ENCODE peak calls at places on chromosomes 7 and 10, in five cellular contexts. P is OCI-LY7, H is A549, U is neuronal stem cell, Q is GM23338. T is an unnamed sample.

GRCh38 chr7:105932835-105933477 is 30.1 kb upstream of the CDHR3 start:
- DNase-seq in P (no peak), H (no peak), U (peak; percentile 11), Q (peak; percentile 56), T (no peak)

GRCh38 chr10:484925-485661 is 204.4 kb downstream of the DIP2C start:
- DNase-seq in P (no peak), H (no peak), U (no peak), Q (no peak), T (no peak)

GRCh38 chr7:101754432-101755159 is 62.8 kb upstream of the CUX1 start:
- DNase-seq in P (no peak), H (peak; percentile 60), U (no peak), Q (no peak), T (no peak)

GRCh38 chr7:134368851-134369533 is 52.3 kb upstream of the SLC35B4 start:
- DNase-seq in P (no peak), H (peak; percentile 81), U (no peak), Q (no peak), T (peak; percentile 48)

GRCh38 chr7:134639061-134639460 is 7.6 kb upstream of the BPGM start:
- DNase-seq in P (no peak), H (no peak), U (no peak), Q (no peak), T (no peak)

GRCh38 chr10:122128357-122128756 is 139.4 kb downstream of the TACC2 start:
- DNase-seq in P (no peak), H (no peak), U (no peak), Q (no peak), T (no peak)

GRCh38 chr7:2978403-2978802 is 65.3 kb downstream of the CARD11 start:
- DNase-seq in P (peak; percentile 94), H (no peak), U (no peak), Q (peak; percentile 76), T (no peak)

GRCh38 chr10:13439771-13440708 is 88.8 kb downstream of the BEND7 start:
- DNase-seq in P (peak; percentile 55), H (peak; percentile 69), U (peak; percentile 64), Q (peak; percentile 83), T (no peak)

GRCh38 chr7:123795917-123796316 is 47.1 kb upstream of the WASL start:
- DNase-seq in P (no peak), H (no peak), U (no peak), Q (no peak), T (no peak)

GRCh38 chr7:125218076-125218475 is 288.5 kb upstream of the POT1 start:
- DNase-seq in P (no peak), H (no peak), U (no peak), Q (no peak), T (no peak)

GRCh38 chr10:11192304-11193018 is 174.8 kb downstream of the CELF2 start:
- DNase-seq in P (no peak), H (no peak), U (no peak), Q (peak; percentile 67), T (no peak)

GRCh38 chr7:43479543-43479942 is 103.4 kb upstream of the STK17A start:
- DNase-seq in P (no peak), H (no peak), U (no peak), Q (no peak), T (no peak)

GRCh38 chr7:74097937-74098614 is 14.5 kb downstream of the LIMK1 start:
- DNase-seq in P (no peak), H (no peak), U (no peak), Q (no peak), T (peak; percentile 86)

GRCh38 chr7:127995157-127995865 is 35.9 kb downstream of the LRRC4 start:
- DNase-seq in P (no peak), H (no peak), U (no peak), Q (no peak), T (no peak)

GRCh38 chr7:135447783-135448182 is 62.1 kb downstream of the CNOT4 start:
- DNase-seq in P (no peak), H (no peak), U (no peak), Q (no peak), T (no peak)

GRCh38 chr7:29444267-29444666 is 119.4 kb upstream of the PRR15 start:
- DNase-seq in P (no peak), H (no peak), U (no peak), Q (no peak), T (no peak)

GRCh38 chr10:119542990-119543813 is 683 bp upstream of the RGS10 start:
- DNase-seq in P (peak; percentile 85), H (peak; percentile 75), U (peak; percentile 44), Q (peak; percentile 66), T (no peak)

GRCh38 chr7:46003896-46004875 is 83.1 kb upstream of the IGFBP3 start:
- DNase-seq in P (no peak), H (no peak), U (no peak), Q (no peak), T (peak; percentile 89)

GRCh38 chr10:4555920-4556319 is 270.1 kb upstream of the AKR1E2 start:
- DNase-seq in P (no peak), H (no peak), U (no peak), Q (no peak), T (no peak)
- H3K27ac ChIP-seq in P (no peak overlapping the region), H (no peak overlapping the region), U (no peak overlapping the region), Q (no peak overlapping the region), T (no peak overlapping the region)

GRCh38 chr10:120553911-120554310 is 96.9 kb downstream of the PLPP4 start:
- DNase-seq in P (no peak), H (no peak), U (no peak), Q (no peak), T (no peak)
- H3K27ac ChIP-seq in P (no peak overlapping the region), H (no peak overlapping the region), U (no peak overlapping the region), Q (no peak overlapping the region), T (no peak overlapping the region)

GRCh38 chr10:79072041-79072441 is 3.3 kb downstream of the ZMIZ1 start:
- DNase-seq in P (no peak), H (no peak), U (no peak), Q (peak; percentile 33), T (no peak)
- H3K27ac ChIP-seq in P (no peak overlapping the region), H (peak overlapping the region; percentile 91), U (no peak overlapping the region), Q (no peak overlapping the region), T (peak overlapping the region; percentile 90)

GRCh38 chr10:21099291-21099800 is 202.2 kb upstream of the NEBL start:
- DNase-seq in P (no peak), H (no peak), U (no peak), Q (no peak), T (no peak)
- H3K27ac ChIP-seq in P (no peak overlapping the region), H (peak overlapping the region; percentile 80), U (peak overlapping the region; percentile 92), Q (no peak overlapping the region), T (no peak overlapping the region)

GRCh38 chr10:31724296-31724695 is 204.3 kb downstream of the ARHGAP12 start:
- DNase-seq in P (no peak), H (no peak), U (no peak), Q (no peak), T (no peak)
- H3K27ac ChIP-seq in P (no peak overlapping the region), H (no peak overlapping the region), U (no peak overlapping the region), Q (no peak overlapping the region), T (no peak overlapping the region)

DNA sequence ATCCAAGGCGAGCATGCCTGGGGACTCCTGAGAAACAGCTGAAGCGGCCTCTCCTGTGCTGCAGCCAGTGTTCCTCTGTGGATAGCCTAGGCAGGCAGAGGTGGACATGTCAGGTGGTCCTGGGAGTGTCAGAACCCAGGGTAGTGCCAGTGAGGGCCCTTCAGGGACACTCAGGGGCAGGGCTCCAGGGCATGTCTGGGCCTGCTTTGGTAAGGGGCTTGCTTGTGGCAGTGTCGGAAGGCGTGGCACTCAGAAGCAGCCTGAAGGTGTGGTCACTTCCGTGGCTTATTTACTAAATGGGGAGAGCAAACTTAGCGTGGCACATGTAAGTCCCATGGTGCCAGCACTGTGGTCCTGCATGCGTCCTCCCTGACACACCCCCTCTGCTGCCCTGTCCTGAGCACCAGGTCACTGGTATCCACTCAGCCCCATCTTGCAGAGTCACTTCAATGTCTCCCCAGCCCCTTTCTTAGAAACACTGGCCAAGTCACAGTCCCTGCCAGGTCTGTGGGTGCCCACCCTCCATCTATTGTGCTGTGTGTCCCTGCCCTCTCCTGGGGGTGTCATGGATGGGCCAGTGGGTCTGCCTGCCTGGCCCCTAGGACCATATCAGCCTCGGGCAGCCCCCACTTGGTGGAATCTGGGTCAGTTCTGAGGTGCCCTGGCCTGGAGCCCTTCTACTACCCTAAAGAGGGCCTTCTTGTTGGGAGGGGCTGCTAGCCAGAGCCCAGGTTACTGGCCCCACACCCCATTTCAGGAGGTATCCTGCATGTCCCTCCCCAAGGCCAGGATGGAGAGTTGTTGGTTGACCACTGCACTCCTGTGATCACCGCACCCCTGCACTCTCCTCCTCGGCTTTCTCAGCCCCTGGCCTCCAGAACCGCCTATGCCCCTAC is 6.4 kb downstream of the ZMIZ2 start:
- DNase-seq in P (no peak), H (no peak), U (no peak), Q (no peak), T (no peak)
- H3K27ac ChIP-seq in P (no peak overlapping the region), H (peak overlapping the region; percentile 27), U (no peak overlapping the region), Q (peak overlapping the region; percentile 45), T (no peak overlapping the region)

GRCh38 chr10:60299390-60299778 is 90.3 kb downstream of the ANK3 start:
- DNase-seq in P (no peak), H (no peak), U (no peak), Q (no peak), T (no peak)

GRCh38 chr10:60303778-60304177 is 85.9 kb downstream of the ANK3 start:
- DNase-seq in P (no peak), H (no peak), U (no peak), Q (no peak), T (no peak)

GRCh38 chr10:60298408-60299389 is 91.0 kb downstream of the ANK3 start:
- DNase-seq in P (no peak), H (no peak), U (no peak), Q (no peak), T (no peak)

GRCh38 chr10:60296073-60296472 is 93.6 kb downstream of the ANK3 start:
- DNase-seq in P (no peak), H (no peak), U (no peak), Q (no peak), T (no peak)

DNA sequence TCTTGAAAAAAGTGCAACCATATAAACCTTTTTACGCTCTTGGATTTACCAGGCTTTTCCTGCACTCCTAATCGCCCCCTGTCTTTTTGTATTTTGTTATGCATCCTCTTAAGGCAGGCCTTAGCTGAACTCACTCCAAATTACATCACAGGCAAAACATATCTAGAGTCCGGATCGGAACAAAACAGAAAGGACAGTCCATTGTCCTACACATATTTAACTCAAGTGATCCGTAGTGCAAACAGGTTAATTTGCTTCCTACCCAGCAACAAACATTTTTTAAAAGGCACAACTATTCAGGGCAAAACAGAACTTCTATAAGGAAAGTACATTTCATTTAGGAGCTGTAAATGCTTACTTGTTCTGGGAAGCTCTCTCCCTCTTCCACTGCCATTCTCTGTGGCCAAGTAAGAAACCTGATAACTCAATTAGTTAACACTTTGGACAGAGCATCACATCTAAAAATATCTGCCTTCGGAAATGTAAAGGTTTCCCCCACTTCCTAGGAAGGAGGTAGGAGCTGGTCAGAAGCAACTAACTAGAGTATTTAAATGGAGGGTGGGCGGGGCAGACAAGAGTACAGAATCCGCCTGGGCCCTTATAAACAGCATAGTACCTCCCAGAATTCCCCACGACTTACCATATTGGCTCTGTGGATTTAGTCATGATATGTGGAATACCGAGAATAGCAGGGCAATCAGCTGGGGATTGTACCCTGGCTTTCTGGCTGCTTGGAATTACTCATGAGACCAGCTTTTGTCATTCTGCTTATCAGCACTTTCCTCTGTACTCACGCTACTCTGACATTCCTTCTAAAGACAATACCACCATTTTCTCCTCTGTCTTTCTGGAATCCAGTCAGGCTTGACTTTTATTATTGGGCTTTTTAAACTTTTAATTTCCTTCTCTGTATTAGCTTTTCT is 89.5 kb downstream of the ANK3 start:
- DNase-seq in P (no peak), H (no peak), U (peak; percentile 37), Q (peak; percentile 91), T (no peak)
- H3K27ac ChIP-seq in P (no peak overlapping the region), H (no peak overlapping the region), U (no peak overlapping the region), Q (peak overlapping the region; percentile 64), T (no peak overlapping the region)

T was measured in epithelial cell of prostate.